ENCODE peak calls at places on chromosomes 7 and 10, in eight cellular contexts. W is GM20000, H is endodermal cell, Z is endothelial cell, S is coronary artery, G is astrocyte of the spinal cord, V is cardiac fibroblast, X is AG10803. K is an unnamed sample.

GRCh38 chr7:44977956-44978355 is 859 bp downstream of the MYO1G start:
- DNase-seq in Z (no peak), G (no peak), W (no peak), V (no peak), S (no peak), X (no peak), H (no peak), K (peak)

GRCh38 chr10:127168251-127168650 is 28.1 kb downstream of the INSYN2A start:
- DNase-seq in S (no peak), V (no peak), G (no peak), W (no peak), H (no peak), X (no peak), Z (no peak), K (no peak)

GRCh38 chr10:21692909-21693308 is 158.9 kb downstream of the MLLT10 start:
- DNase-seq in W (no peak), X (no peak), H (no peak), S (no peak), V (no peak), Z (no peak), G (no peak), K (no peak)

GRCh38 chr7:114653391-114654088 is 238.9 kb downstream of the FOXP2 start:
- DNase-seq in S (no peak), X (no peak), G (peak), W (no peak), V (no peak), Z (no peak), H (no peak), K (no peak)

GRCh38 chr7:50780436-50780835 is 2.3 kb downstream of the GRB10 start:
- DNase-seq in W (no peak), H (no peak), V (no peak), X (no peak), Z (no peak), G (no peak), S (no peak), K (no peak)

GRCh38 chr7:152103691-152104090 is 78.2 kb downstream of the GALNT11 start:
- DNase-seq in H (no peak), V (no peak), G (no peak), Z (no peak), X (no peak), S (no peak), W (no peak), K (no peak)

GRCh38 chr10:81920213-81920829 is 45.3 kb downstream of the NRG3 start:
- DNase-seq in V (peak), X (no peak), Z (peak), H (peak), S (no peak), W (peak), G (no peak), K (peak)

GRCh38 chr7:158831738-158832091 is 2.4 kb upstream of the ESYT2 start:
- DNase-seq in H (no peak), Z (no peak), V (no peak), W (no peak), G (no peak), X (no peak), S (no peak), K (no peak)

GRCh38 chr10:34168429-34168828 is 646.7 kb downstream of the PARD3 start:
- DNase-seq in G (no peak), X (peak), V (no peak), H (no peak), S (no peak), Z (no peak), W (no peak), K (no peak)

GRCh38 chr10:43308986-43309385 is 42.1 kb upstream of the RASGEF1A start:
- DNase-seq in H (no peak), V (peak), S (no peak), G (no peak), X (no peak), W (no peak), Z (no peak), K (no peak)

GRCh38 chr10:79444243-79445119 is 943 bp downstream of the ZCCHC24 start:
- DNase-seq in S (peak), H (peak), X (peak), W (peak), G (peak), Z (peak), V (peak), K (peak)

GRCh38 chr7:66627151-66627681 is 1.5 kb upstream of the KCTD7 start:
- DNase-seq in S (no peak), V (peak), W (peak), X (peak), G (no peak), Z (no peak), H (no peak), K (no peak)

GRCh38 chr10:43211030-43211429 is 55.8 kb downstream of the RASGEF1A start:
- DNase-seq in H (peak), W (no peak), V (peak), G (no peak), S (no peak), X (no peak), Z (no peak), K (no peak)

GRCh38 chr7:377069-378040 is 87.4 kb downstream of the FOXL3 start:
- DNase-seq in X (no peak), V (no peak), H (peak), S (peak), G (no peak), W (no peak), Z (no peak), K (peak)

GRCh38 chr10:80136134-80136571 is 3.6 kb downstream of the PLAC9 start:
- DNase-seq in X (peak), Z (no peak), G (peak), S (peak), W (no peak), V (peak), H (no peak), K (no peak)

GRCh38 chr10:116809528-116810500 is 39.5 kb upstream of the ENO4 start:
- DNase-seq in V (no peak), Z (peak), S (no peak), W (no peak), X (no peak), G (no peak), H (peak), K (no peak)

GRCh38 chr10:89651916-89652573 is 7.0 kb upstream of the PANK1 start:
- DNase-seq in W (peak), V (no peak), Z (no peak), S (no peak), H (no peak), X (no peak), G (no peak), K (no peak)

GRCh38 chr10:615583-616152 is 73.8 kb downstream of the DIP2C start:
- DNase-seq in V (peak), W (no peak), X (peak), S (no peak), H (no peak), Z (no peak), G (peak), K (no peak)

GRCh38 chr10:43099928-43100327 is 23.1 kb downstream of the RET start:
- DNase-seq in Z (no peak), W (no peak), H (no peak), X (no peak), G (no peak), S (no peak), V (no peak), K (no peak)

GRCh38 chr7:129855234-129855673 is 97.5 kb downstream of the UBE2H start:
- DNase-seq in V (peak), S (no peak), H (no peak), X (peak), Z (no peak), W (no peak), G (peak), K (no peak)

GRCh38 chr7:36070230-36070629 is 82.8 kb upstream of the EEPD1 start:
- DNase-seq in S (no peak), W (no peak), G (no peak), V (no peak), Z (no peak), H (no peak), X (no peak), K (no peak)

GRCh38 chr10:73911553-73912004 is 647 bp downstream of the PLAU start:
- DNase-seq in W (no peak), S (no peak), X (no peak), G (no peak), Z (no peak), H (no peak), V (peak), K (no peak)
- TF ChIP-seq CTCF in W (no peak), S (no peak), X (no peak), G (no peak), Z (no peak), H (peak), V (no peak), K (no peak)

DNA sequence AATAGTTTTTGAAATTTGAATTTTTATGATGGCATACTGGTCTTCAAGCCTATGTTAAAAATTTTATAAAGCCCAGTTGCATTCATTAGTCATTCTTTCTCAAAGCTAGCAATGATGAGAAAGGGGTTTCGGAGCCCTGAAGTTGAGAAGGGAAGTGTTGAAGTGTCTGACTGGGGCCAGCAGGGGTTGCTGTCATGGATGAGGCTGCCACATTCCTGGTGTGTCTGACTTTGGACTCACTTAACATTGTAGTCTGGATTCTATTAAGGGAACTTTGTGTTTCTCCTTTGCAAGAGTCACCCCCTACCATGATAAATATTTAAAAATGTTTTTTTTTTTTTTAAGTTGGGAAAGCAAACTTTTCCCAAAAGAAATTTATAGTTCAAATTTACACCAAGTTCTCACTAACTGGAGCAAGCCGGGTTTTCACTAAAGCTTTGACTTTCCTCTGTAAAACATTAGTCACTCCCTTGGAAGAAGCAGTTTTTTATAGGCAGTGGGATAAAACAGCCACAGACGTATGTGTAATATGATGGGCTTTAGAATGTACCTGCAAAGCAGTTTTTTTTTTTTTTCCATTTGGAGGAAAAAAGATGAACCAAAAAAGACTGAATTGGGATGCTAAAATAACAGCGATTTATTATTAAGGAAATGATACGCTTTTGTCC is 243.6 kb downstream of the TWIST1 start:
- DNase-seq in Z (peak), S (no peak), V (peak), W (no peak), H (peak), G (peak), X (peak), K (no peak)
- TF ChIP-seq CTCF in Z (peak), S (no peak), V (peak), W (no peak), H (peak), G (peak), X (peak), K (no peak)

GRCh38 chr7:16644987-16645592 is 464 bp downstream of the ANKMY2 start:
- DNase-seq in G (peak), S (peak), X (peak), H (no peak), W (no peak), V (peak), Z (peak), K (peak)

GRCh38 chr7:16644624-16644986 is 949 bp downstream of the ANKMY2 start:
- DNase-seq in G (peak), V (peak), Z (peak), X (peak), W (peak), S (peak), H (peak), K (peak)

GRCh38 chr7:16646427-16647081 is 573 bp downstream of the BZW2 start:
- DNase-seq in S (no peak), Z (no peak), V (peak), G (peak), X (no peak), W (peak), H (no peak), K (peak)

GRCh38 chr7:16644157-16644556 is 1.4 kb downstream of the ANKMY2 start:
- DNase-seq in W (no peak), X (no peak), H (no peak), G (no peak), S (no peak), V (no peak), Z (no peak), K (no peak)

DNA sequence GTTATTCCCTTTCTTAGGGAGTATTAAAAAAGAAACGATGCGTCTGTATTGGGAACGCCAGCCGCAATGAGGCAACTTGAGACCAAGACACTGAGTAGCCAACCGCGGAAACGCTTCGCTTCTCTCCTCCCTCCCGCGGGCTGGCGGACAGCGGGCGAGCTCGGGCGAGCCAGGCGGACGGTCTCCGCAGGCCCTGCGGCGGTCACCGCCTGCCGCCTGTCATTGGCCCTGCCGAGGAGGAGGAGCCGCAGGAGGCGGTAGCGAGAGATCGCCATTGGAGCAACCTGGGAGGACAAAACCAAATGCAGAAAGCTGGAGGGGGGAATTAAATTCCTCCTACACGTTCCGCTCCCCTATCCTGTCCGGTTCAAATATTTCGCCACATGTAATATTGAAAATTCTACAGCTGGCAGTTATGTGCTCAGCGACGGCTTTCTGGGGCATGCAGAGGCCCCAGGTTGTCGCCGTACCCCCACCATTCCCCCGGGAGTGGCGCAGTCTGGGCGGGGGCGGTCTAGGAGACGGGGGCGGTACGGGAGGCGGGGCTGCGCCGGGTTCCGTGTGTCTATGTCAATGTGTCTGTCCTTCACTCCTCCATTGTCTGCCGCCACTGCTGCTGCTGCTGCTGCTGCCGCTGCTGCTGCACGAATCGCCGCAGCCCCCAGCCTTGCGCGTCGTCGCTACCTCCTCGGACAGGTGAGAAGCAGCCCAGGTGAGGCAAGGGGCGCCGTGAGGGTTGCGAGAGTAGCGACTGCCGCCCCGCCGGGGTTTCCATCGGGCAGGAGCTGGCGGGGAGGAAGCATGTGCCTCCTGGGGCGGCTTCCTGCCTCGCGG is at the start of the genes ANKMY2 and BZW2:
- DNase-seq in G (peak), W (peak), S (peak), X (peak), H (peak), V (peak), Z (peak), K (peak)
- TF ChIP-seq CTCF in G (no peak), W (no peak), S (no peak), X (no peak), H (no peak), V (no peak), Z (no peak), K (no peak)

DNA sequence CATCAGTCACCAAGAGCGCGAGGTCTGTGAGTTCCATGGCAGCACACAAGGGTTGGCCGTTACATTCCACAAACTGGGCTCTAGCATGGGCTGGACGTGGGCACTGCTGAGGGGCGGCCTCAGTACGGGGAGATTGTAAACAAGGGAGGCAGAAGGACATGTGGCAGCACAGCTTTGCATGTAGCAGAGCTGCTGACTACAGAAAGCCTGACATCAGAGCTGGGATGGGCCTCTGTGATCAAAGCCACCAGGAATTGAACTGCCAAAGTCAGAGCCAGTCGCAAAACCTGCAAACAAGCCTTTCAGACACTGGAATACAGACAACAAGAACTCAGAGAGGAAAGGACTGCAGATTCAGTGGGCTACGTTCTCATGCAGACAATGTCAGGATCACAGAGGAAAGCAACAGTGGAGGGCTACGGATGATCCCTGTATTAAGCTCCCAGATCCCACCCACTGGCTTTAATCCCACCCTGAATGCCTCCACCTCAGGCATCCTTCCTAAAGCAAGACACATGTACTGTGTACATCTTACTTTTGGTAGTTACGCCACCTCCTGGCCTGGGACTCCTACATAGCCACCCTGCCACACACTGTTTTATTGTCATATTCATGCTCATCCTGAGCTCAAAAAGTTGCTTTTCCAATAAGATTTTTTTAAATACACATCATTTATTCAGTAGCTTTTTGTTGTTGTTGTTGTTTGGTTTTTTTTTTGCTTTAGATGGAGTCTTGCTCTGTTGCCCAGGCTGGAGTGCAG is 291.1 kb upstream of the IMMP2L start:
- DNase-seq in X (peak), G (no peak), Z (no peak), W (no peak), H (no peak), V (peak), S (no peak), K (no peak)
- TF ChIP-seq CTCF in X (peak), G (peak), Z (no peak), W (no peak), H (peak), V (peak), S (no peak), K (no peak)

GRCh38 chr10:68230268-68230667 is 1.6 kb downstream of the ATOH7 start:
- DNase-seq in Z (no peak), X (no peak), H (no peak), W (no peak), V (no peak), S (no peak), G (no peak), K (no peak)

GRCh38 chr10:68231916-68232315 is at the start of gene ATOH7:
- DNase-seq in Z (no peak), G (no peak), X (no peak), W (no peak), H (no peak), V (no peak), S (no peak), K (no peak)

GRCh38 chr10:68235111-68235510 is 3.2 kb upstream of the ATOH7 start:
- DNase-seq in Z (no peak), H (peak), X (no peak), G (no peak), V (no peak), W (no peak), S (no peak), K (no peak)

GRCh38 chr10:68233045-68233444 is 1.1 kb upstream of the ATOH7 start:
- DNase-seq in S (no peak), G (no peak), H (no peak), Z (no peak), V (no peak), X (no peak), W (no peak), K (no peak)

GRCh38 chr10:68231106-68231901 is 609 bp downstream of the ATOH7 start:
- DNase-seq in G (peak), S (no peak), H (peak), Z (peak), W (peak), X (peak), V (peak), K (peak)
- TF ChIP-seq CTCF in G (peak), S (no peak), H (peak), Z (no peak), W (no peak), X (peak), V (no peak), K (no peak)

DNA sequence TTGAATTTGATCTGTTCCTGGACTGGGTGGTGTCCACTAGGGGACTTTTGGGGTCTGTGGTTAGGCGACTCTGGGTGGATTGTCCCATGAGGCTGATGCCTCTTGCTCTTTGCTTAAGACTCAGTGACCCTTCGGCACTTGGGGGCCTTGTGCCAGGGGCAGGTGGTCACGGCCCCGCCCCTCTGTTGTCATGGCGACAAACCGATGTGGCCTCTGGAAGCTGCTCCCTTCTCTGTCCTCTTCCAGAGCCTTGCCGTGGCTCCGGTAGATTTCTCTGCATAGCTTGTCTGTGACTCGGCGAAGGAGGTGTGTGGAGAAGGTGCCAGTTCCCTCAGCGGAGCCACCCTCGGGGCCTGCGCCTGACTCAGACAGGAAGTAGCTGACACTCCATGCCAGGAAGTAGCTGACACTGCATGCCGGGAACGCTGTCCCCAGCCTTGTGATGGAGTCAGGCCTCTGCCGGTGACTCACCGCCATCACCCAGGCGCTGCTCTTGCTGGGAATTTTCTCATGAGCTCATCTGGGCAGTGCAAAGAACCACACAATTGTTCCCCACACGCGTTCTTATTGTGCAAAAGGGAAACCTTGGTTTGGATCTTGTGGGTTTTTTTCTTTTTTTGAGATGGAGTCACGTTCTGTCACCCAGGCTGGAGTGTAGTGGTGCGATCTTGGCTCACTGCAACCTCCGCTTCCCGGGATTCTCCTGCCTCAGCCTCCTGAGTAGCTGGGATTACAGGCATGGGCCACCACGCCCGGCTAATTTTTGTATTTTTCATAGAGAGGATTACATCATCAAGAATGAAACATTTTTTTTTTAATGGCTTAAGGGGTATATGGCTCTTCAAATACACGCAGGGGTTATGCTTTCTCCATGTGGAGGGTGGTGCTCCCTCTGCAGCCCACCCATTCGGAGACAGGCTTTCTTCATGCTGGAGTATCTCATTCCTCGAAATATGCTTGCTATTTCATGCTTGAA is 72.6 kb downstream of the PFKFB3 start:
- DNase-seq in S (peak), X (peak), Z (no peak), W (peak), G (peak), V (peak), H (peak), K (peak)
- TF ChIP-seq CTCF in S (no peak), X (peak), Z (no peak), W (no peak), G (peak), V (no peak), H (peak), K (no peak)

K was measured in activated CD8-positive, alpha-beta T cell treated with anti-CD3 and anti-CD28 coated beads for 36 hours.